ENCODE peak calls at places on chromosomes 6 and 20, in five cellular contexts. P, B, U, K and E are unnamed samples.

GRCh38 chr6:117463762-117464665 is 18.5 kb upstream of the DCBLD1 start:
- DNase-seq in K (peak), B (peak), P (no peak), U (peak), E (peak)

GRCh38 chr20:17873410-17874270 is 95.0 kb downstream of the SNX5 start:
- DNase-seq in P (peak), U (peak), B (peak), K (peak), E (peak)

GRCh38 chr6:11232968-11233626 is 629 bp upstream of the NEDD9 start:
- DNase-seq in B (no peak), U (no peak), P (no peak), K (no peak), E (no peak)

GRCh38 chr20:25136643-25137559 is 55.0 kb upstream of the VSX1 start:
- DNase-seq in P (no peak), B (peak), U (peak), K (peak), E (peak)

GRCh38 chr6:5471044-5471443 is 209.7 kb downstream of the FARS2 start:
- DNase-seq in B (peak), K (peak), P (peak), U (peak), E (peak)

GRCh38 chr6:109508166-109508860 is 25.3 kb upstream of the ZBTB24 start:
- DNase-seq in U (no peak), B (no peak), P (no peak), K (no peak), E (no peak)

GRCh38 chr20:49570828-49571552 is 3.1 kb upstream of the PTGIS start:
- DNase-seq in U (peak), K (peak), P (no peak), B (peak), E (peak)

GRCh38 chr6:79413562-79414002 is 123.6 kb downstream of the LCA5 start:
- DNase-seq in B (peak), P (no peak), U (peak), K (peak), E (peak)

GRCh38 chr20:31695849-31696804 is 26.5 kb downstream of the BCL2L1 start:
- DNase-seq in P (no peak), B (peak), U (no peak), K (peak), E (peak)

GRCh38 chr20:8721098-8721497 is 347.8 kb upstream of the PLCB4 start:
- DNase-seq in P (no peak), U (peak), B (peak), K (peak), E (peak)

GRCh38 chr6:143090314-143091044 is 29.8 kb downstream of the AIG1 start:
- DNase-seq in U (no peak), B (no peak), K (no peak), P (no peak), E (no peak)

GRCh38 chr6:133353061-133353460 is 111.9 kb downstream of the EYA4 start:
- DNase-seq in K (no peak), B (no peak), U (no peak), P (no peak), E (no peak)

GRCh38 chr6:150891886-150892485 is 26.5 kb downstream of the MTHFD1L start:
- DNase-seq in P (no peak), B (peak), U (peak), K (peak), E (peak)

GRCh38 chr20:57594092-57594911 is 25.9 kb downstream of the ZBP1 start:
- DNase-seq in U (peak), K (peak), B (peak), P (peak), E (peak)

GRCh38 chr6:43861212-43861918 is 91.4 kb downstream of the VEGFA start:
- DNase-seq in P (peak), K (no peak), U (no peak), B (no peak), E (no peak)

GRCh38 chr20:38321959-38322598 is 18.1 kb downstream of the BPI start:
- DNase-seq in U (peak), B (peak), P (no peak), K (peak), E (peak)

GRCh38 chr20:57664924-57665588 is 44.8 kb downstream of the PMEPA1 start:
- DNase-seq in U (no peak), K (no peak), P (peak), B (no peak), E (no peak)

GRCh38 chr6:144151010-144151727 is 852 bp downstream of the STX11 start:
- DNase-seq in K (no peak), B (peak), P (no peak), U (peak), E (no peak)